ENCODE peak calls at places on chromosomes 1 and 21, in four cellular contexts. One of them, this sample, is unnamed.
A peak's percentile ranks its signal among the peaks of the same experiment; 100 is the strongest.

GRCh38 chr1:89735449-89735848 is 85.4 kb upstream of the LRRC8D start:
- DNase-seq in K562: no peak
- DNase-seq in Panc1: no peak
- DNase-seq in GM23338: no peak
- DNase-seq in this sample: no peak

GRCh38 chr1:200296091-200296661 is 113.7 kb downstream of the ZNF281 start:
- DNase-seq in K562: no peak
- DNase-seq in Panc1: no peak
- DNase-seq in GM23338: no peak
- DNase-seq in this sample: no peak

GRCh38 chr1:174942547-174943255 is 57.0 kb upstream of the CACYBP start:
- DNase-seq in K562: no peak
- DNase-seq in Panc1: no peak
- DNase-seq in GM23338: no peak
- DNase-seq in this sample: peak; percentile 77

GRCh38 chr1:176766779-176767178 is 303.8 kb downstream of the PAPPA2 start:
- DNase-seq in K562: no peak
- DNase-seq in Panc1: no peak
- DNase-seq in GM23338: no peak
- DNase-seq in this sample: no peak

GRCh38 chr1:31239653-31240241 is at the start of gene NKAIN1:
- DNase-seq in K562: peak; percentile 44
- DNase-seq in Panc1: no peak
- DNase-seq in GM23338: peak; percentile 84
- DNase-seq in this sample: no peak

GRCh38 chr1:10910490-10911273 is 101.8 kb upstream of the TARDBP start:
- DNase-seq in K562: no peak
- DNase-seq in Panc1: no peak
- DNase-seq in GM23338: no peak
- DNase-seq in this sample: no peak

GRCh38 chr1:228338521-228339051 is 68.0 kb downstream of the TRIM11 start:
- DNase-seq in K562: no peak
- DNase-seq in Panc1: no peak
- DNase-seq in GM23338: no peak
- DNase-seq in this sample: no peak

GRCh38 chr1:31183927-31184554 is 55.6 kb downstream of the NKAIN1 start:
- DNase-seq in K562: peak; percentile 71
- DNase-seq in Panc1: no peak
- DNase-seq in GM23338: peak; percentile 90
- DNase-seq in this sample: no peak

GRCh38 chr1:6614019-6614952 is 755 bp downstream of the PHF13 start:
- DNase-seq in K562: peak; percentile 95
- DNase-seq in Panc1: no peak
- DNase-seq in GM23338: peak; percentile 68
- DNase-seq in this sample: no peak

GRCh38 chr1:156641761-156642264 is at the start of gene BCAN:
- DNase-seq in K562: peak; percentile 55
- DNase-seq in Panc1: no peak
- DNase-seq in GM23338: peak; percentile 89
- DNase-seq in this sample: no peak

GRCh38 chr1:182974792-182975191 is 21.8 kb upstream of the SHCBP1L start:
- DNase-seq in K562: no peak
- DNase-seq in Panc1: no peak
- DNase-seq in GM23338: peak; percentile 21
- DNase-seq in this sample: no peak

GRCh38 chr1:156898151-156898550 is 4.6 kb downstream of the PEAR1 start:
- DNase-seq in K562: no peak
- DNase-seq in Panc1: no peak
- DNase-seq in GM23338: peak; percentile 31
- DNase-seq in this sample: no peak

GRCh38 chr1:230713138-230713537 is 784 bp downstream of the AGT start:
- DNase-seq in K562: no peak
- DNase-seq in Panc1: no peak
- DNase-seq in GM23338: no peak
- DNase-seq in this sample: no peak

GRCh38 chr1:229655781-229656180 is 29.7 kb downstream of the URB2 start:
- DNase-seq in K562: no peak
- DNase-seq in Panc1: no peak
- DNase-seq in GM23338: no peak
- DNase-seq in this sample: no peak

GRCh38 chr1:244314921-244315544 is 136.7 kb downstream of the ADSS2 start:
- DNase-seq in K562: no peak
- DNase-seq in Panc1: no peak
- DNase-seq in GM23338: no peak
- DNase-seq in this sample: no peak

GRCh38 chr1:235018720-235019444 is 109.8 kb downstream of the TOMM20 start:
- DNase-seq in K562: no peak
- DNase-seq in Panc1: no peak
- DNase-seq in GM23338: no peak
- DNase-seq in this sample: no peak

GRCh38 chr1:226651732-226652105 is 87.4 kb downstream of the ITPKB start:
- DNase-seq in K562: no peak
- DNase-seq in Panc1: no peak
- DNase-seq in GM23338: no peak
- DNase-seq in this sample: no peak

GRCh38 chr1:12081648-12082396 is 18.7 kb downstream of the TNFRSF8 start:
- DNase-seq in K562: peak; percentile 63
- DNase-seq in Panc1: no peak
- DNase-seq in GM23338: no peak
- DNase-seq in this sample: peak; percentile 9

GRCh38 chr21:15309022-15309590 is 244.3 kb upstream of the NRIP1 start:
- DNase-seq in K562: no peak
- DNase-seq in Panc1: no peak
- DNase-seq in GM23338: no peak
- DNase-seq in this sample: no peak

GRCh38 chr1:248918126-248918525 is 12.1 kb downstream of the PGBD2 start:
- DNase-seq in K562: no peak
- DNase-seq in Panc1: no peak
- DNase-seq in GM23338: no peak
- DNase-seq in this sample: no peak

GRCh38 chr1:184030433-184031126 is 6.9 kb downstream of the COLGALT2 start:
- DNase-seq in K562: no peak
- DNase-seq in Panc1: no peak
- DNase-seq in GM23338: no peak
- DNase-seq in this sample: no peak

GRCh38 chr1:21451981-21452411 is 12.1 kb downstream of the NBPF3 start:
- DNase-seq in K562: no peak
- DNase-seq in Panc1: no peak
- DNase-seq in GM23338: no peak
- DNase-seq in this sample: no peak

GRCh38 chr1:19737413-19737812 is 62.3 kb downstream of the TMCO4 start:
- DNase-seq in K562: no peak
- DNase-seq in Panc1: no peak
- DNase-seq in GM23338: no peak
- DNase-seq in this sample: no peak

GRCh38 chr21:43001316-43001715 is 27.0 kb downstream of the PKNOX1 start:
- DNase-seq in K562: no peak
- DNase-seq in Panc1: no peak
- DNase-seq in GM23338: no peak
- DNase-seq in this sample: no peak

GRCh38 chr21:18951291-18952038 is 547.9 kb upstream of the TMPRSS15 start:
- DNase-seq in K562: no peak
- DNase-seq in Panc1: peak; percentile 1
- DNase-seq in GM23338: peak; percentile 93
- DNase-seq in this sample: peak; percentile 45

GRCh38 chr21:36344931-36345330 is 24.9 kb downstream of the MORC3 start:
- DNase-seq in K562: no peak
- DNase-seq in Panc1: no peak
- DNase-seq in GM23338: no peak
- DNase-seq in this sample: no peak

GRCh38 chr1:107787299-107787698 is 177.7 kb downstream of the VAV3 start:
- DNase-seq in K562: no peak
- DNase-seq in Panc1: no peak
- DNase-seq in GM23338: peak; percentile 69
- DNase-seq in this sample: no peak

GRCh38 chr1:54105736-54106269 is 47.0 kb downstream of the CDCP2 start:
- DNase-seq in K562: no peak
- DNase-seq in Panc1: no peak
- DNase-seq in GM23338: no peak
- DNase-seq in this sample: no peak

GRCh38 chr1:118201524-118201923 is 16.5 kb upstream of the SPAG17 start:
- DNase-seq in K562: no peak
- DNase-seq in Panc1: no peak
- DNase-seq in GM23338: no peak
- DNase-seq in this sample: no peak

GRCh38 chr1:7232936-7233540 is 447.8 kb downstream of the CAMTA1 start:
- DNase-seq in K562: no peak
- DNase-seq in Panc1: no peak
- DNase-seq in GM23338: no peak
- DNase-seq in this sample: no peak

GRCh38 chr21:25970254-25970930 is 200.2 kb downstream of the APP start:
- DNase-seq in K562: no peak
- DNase-seq in Panc1: no peak
- DNase-seq in GM23338: no peak
- DNase-seq in this sample: no peak

GRCh38 chr21:17576080-17576835 is 36.4 kb downstream of the BTG3 start:
- DNase-seq in K562: no peak
- DNase-seq in Panc1: no peak
- DNase-seq in GM23338: no peak
- DNase-seq in this sample: no peak

GRCh38 chr21:15192243-15192642 is 127.4 kb upstream of the NRIP1 start:
- DNase-seq in K562: no peak
- DNase-seq in Panc1: no peak
- DNase-seq in GM23338: no peak
- DNase-seq in this sample: no peak

GRCh38 chr1:25724201-25724600 is 75.8 kb upstream of the SELENON start:
- DNase-seq in K562: no peak
- DNase-seq in Panc1: no peak
- DNase-seq in GM23338: no peak
- DNase-seq in this sample: no peak

GRCh38 chr1:112061056-112061455 is 71.6 kb upstream of the KCND3 start:
- DNase-seq in K562: no peak
- DNase-seq in Panc1: no peak
- DNase-seq in GM23338: no peak
- DNase-seq in this sample: no peak

GRCh38 chr1:204222006-204222872 is 8.5 kb upstream of the GOLT1A start:
- DNase-seq in K562: no peak
- DNase-seq in Panc1: no peak
- DNase-seq in GM23338: no peak
- DNase-seq in this sample: no peak

GRCh38 chr1:46735708-46736324 is 16.9 kb upstream of the EFCAB14 start:
- DNase-seq in K562: peak; percentile 56
- DNase-seq in Panc1: no peak
- DNase-seq in GM23338: peak; percentile 86
- DNase-seq in this sample: no peak

GRCh38 chr1:68174173-68175113 is 57.9 kb downstream of the WLS start:
- DNase-seq in K562: no peak
- DNase-seq in Panc1: peak; percentile 84
- DNase-seq in GM23338: peak; percentile 17
- DNase-seq in this sample: no peak
- TF ChIP-seq REST in K562: no peak
- TF ChIP-seq REST in Panc1: no peak
- TF ChIP-seq REST in GM23338: no peak
- TF ChIP-seq REST in this sample: no peak

DNA sequence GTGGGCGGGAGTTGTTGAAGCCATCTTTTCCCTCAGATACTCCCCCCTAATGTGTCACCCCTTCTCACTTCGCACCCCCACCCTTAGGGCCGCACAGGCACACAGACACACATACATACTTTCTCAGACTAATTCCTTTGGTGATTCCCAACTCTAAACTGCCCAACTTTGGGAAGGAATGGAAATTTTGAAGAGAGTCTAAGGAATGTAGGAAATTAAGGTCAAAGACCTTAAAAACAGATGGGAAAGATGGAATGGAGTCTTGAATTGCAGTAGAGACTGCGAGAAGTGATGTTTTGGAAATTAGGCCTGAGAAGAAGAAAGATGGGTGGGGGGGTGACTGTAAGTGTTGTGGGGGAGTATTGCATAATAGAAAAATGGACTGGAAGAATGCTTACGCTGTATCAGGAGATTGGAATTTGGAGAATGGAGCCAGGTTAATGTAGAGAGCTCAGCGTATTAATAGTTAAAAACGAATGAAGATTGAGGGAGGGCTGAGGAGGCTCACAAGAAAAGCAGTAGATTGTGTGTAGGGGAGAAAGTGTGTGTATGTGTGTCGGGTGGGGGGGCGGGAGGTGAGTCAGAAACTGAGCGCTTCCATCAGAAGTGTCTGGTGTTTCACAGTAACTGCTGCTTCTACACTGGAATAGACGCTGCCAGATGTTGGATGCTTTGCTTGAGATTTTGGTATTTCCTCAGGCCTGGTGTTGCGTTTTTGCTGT is 1.7 kb downstream of the PIP5K1A start:
- DNase-seq in K562: no peak
- DNase-seq in Panc1: no peak
- DNase-seq in GM23338: peak; percentile 11
- DNase-seq in this sample: no peak
- TF ChIP-seq REST in K562: no peak
- TF ChIP-seq REST in Panc1: no peak
- TF ChIP-seq REST in GM23338: no peak
- TF ChIP-seq REST in this sample: no peak

DNA sequence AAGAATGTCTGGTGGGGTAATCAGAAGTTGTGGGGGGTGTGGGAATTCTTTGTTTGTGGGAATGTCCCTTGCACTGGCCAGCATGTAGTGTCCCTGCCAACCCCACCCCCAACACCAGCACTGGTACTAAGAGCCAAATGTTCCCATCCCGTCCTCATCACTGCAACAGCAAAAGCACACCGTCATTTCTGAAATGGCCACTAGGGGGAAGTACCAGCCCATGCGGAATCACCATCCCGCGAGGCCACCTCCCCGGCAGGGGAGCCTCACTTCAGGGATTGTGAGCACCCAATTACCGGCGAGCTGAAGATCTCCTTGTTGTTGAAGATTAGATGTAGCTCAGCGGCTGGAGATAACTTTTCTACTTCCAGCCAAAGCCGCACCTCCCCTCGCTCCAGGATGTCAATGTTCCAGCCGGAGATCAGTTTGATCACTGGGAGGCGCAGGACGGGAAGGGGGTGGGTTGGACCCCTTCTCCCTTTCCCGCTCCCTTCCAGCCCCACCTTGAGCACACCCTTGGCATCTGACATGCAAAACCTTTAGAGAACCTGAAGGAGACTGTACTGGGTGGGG is 41.0 kb downstream of the MYOM3 start:
- DNase-seq in K562: peak; percentile 91
- DNase-seq in Panc1: peak; percentile 67
- DNase-seq in GM23338: peak; percentile 92
- DNase-seq in this sample: peak; percentile 76
- TF ChIP-seq REST in K562: no peak
- TF ChIP-seq REST in Panc1: no peak
- TF ChIP-seq REST in GM23338: no peak
- TF ChIP-seq REST in this sample: no peak

GRCh38 chr1:18337757-18338156 is 143.0 kb upstream of the KLHDC7A start:
- DNase-seq in K562: no peak
- DNase-seq in Panc1: no peak
- DNase-seq in GM23338: no peak
- DNase-seq in this sample: no peak
- TF ChIP-seq REST in K562: no peak
- TF ChIP-seq REST in Panc1: no peak
- TF ChIP-seq REST in GM23338: no peak
- TF ChIP-seq REST in this sample: no peak

GRCh38 chr1:179287946-179288345 is 5.7 kb upstream of the SOAT1 start:
- DNase-seq in K562: no peak
- DNase-seq in Panc1: no peak
- DNase-seq in GM23338: no peak
- DNase-seq in this sample: no peak
- TF ChIP-seq REST in K562: no peak
- TF ChIP-seq REST in Panc1: no peak
- TF ChIP-seq REST in GM23338: no peak
- TF ChIP-seq REST in this sample: no peak

This sample was measured in HL-60.